ENCODE peak calls at places on chromosomes 1 and 21, in ten cellular contexts. O is breast epithelium, H is IMR-90, Q is gastrocnemius medialis, D is spleen, C is endothelial cell of umbilical vein, V is A549, F is body of pancreas, Z is uterus, P is heart left ventricle. G is an unnamed sample.

GRCh38 chr1:164635784-164636729 is 77.1 kb downstream of the PBX1 start:
- DNase-seq in F (peak; percentile 79), H (no peak), P (no peak), Z (peak; percentile 53), O (no peak), V (peak; percentile 45), C (no peak), Q (peak; percentile 55), D (no peak), G (peak; percentile 41)

GRCh38 chr1:243475966-243476365 is 220.1 kb downstream of the SDCCAG8 start:
- DNase-seq in Z (no peak), P (no peak), D (no peak), F (no peak), C (no peak), Q (no peak), H (peak; percentile 64), O (no peak), V (peak; percentile 19), G (no peak)

GRCh38 chr1:196464545-196464944 is 143.7 kb downstream of the KCNT2 start:
- DNase-seq in O (no peak), C (peak; percentile 55), P (no peak), V (no peak), D (no peak), H (peak; percentile 31), Q (no peak), F (no peak), Z (no peak), G (no peak)

GRCh38 chr1:44292641-44293040 is 62.4 kb downstream of the ERI3 start:
- DNase-seq in C (no peak), O (no peak), D (no peak), Q (no peak), P (no peak), F (no peak), Z (no peak), H (no peak), V (no peak), G (no peak)

GRCh38 chr1:173383341-173383740 is 93.8 kb upstream of the PRDX6 start:
- DNase-seq in O (no peak), F (no peak), C (no peak), D (no peak), Q (no peak), Z (no peak), P (no peak), H (peak; percentile 35), V (no peak), G (no peak)

GRCh38 chr21:29194342-29194741 is 63.9 kb downstream of the MAP3K7CL start:
- DNase-seq in Z (no peak), P (no peak), Q (no peak), F (no peak), O (no peak), C (no peak), V (no peak), D (no peak), H (no peak), G (no peak)

GRCh38 chr1:17610085-17610484 is 70.6 kb downstream of the ARHGEF10L start:
- DNase-seq in V (no peak), D (no peak), Q (no peak), C (no peak), P (no peak), O (no peak), H (no peak), Z (no peak), F (no peak), G (no peak)

GRCh38 chr1:53069663-53070327 is 7.8 kb downstream of the PODN start:
- DNase-seq in P (peak; percentile 22), F (peak; percentile 7), D (no peak), Q (no peak), O (no peak), Z (peak; percentile 12), C (no peak), H (no peak), V (no peak), G (no peak)

GRCh38 chr21:45080639-45081414 is 6.4 kb downstream of the ADARB1 start:
- DNase-seq in V (no peak), H (peak; percentile 66), O (no peak), C (no peak), P (no peak), D (no peak), F (no peak), Q (no peak), Z (peak; percentile 77), G (no peak)

GRCh38 chr21:45084881-45085536 is 10.6 kb downstream of the ADARB1 start:
- DNase-seq in Z (no peak), C (no peak), F (no peak), D (no peak), O (no peak), Q (no peak), P (no peak), V (no peak), H (no peak), G (no peak)

GRCh38 chr21:45084121-45084520 is 9.7 kb downstream of the ADARB1 start:
- DNase-seq in H (no peak), D (no peak), C (no peak), Z (no peak), P (no peak), O (no peak), F (no peak), V (no peak), Q (no peak), G (no peak)

GRCh38 chr21:45081636-45082035 is 7.3 kb downstream of the ADARB1 start:
- DNase-seq in O (no peak), P (no peak), F (no peak), H (no peak), C (no peak), Q (no peak), V (no peak), D (no peak), Z (no peak), G (no peak)

GRCh38 chr21:45082715-45083114 is 8.3 kb downstream of the ADARB1 start:
- DNase-seq in P (no peak), V (no peak), O (no peak), Q (no peak), D (no peak), C (no peak), F (no peak), H (no peak), Z (no peak), G (no peak)
- H3K4me1 ChIP-seq in P (peaks cover 9% of the 10 kb centered on the region), V (peaks cover 4% of the 10 kb centered on the region), O (no peaks in the 10 kb centered on the region), Q (peaks cover 12% of the 10 kb centered on the region), D (peaks cover 70% of the 10 kb centered on the region), C (peaks cover 24% of the 10 kb centered on the region), F (no peaks in the 10 kb centered on the region), H (peaks cover 37% of the 10 kb centered on the region), Z (no peaks in the 10 kb centered on the region), G (no peaks in the 10 kb centered on the region)

GRCh38 chr1:3650248-3651010 is 526 bp upstream of the WRAP73 start:
- DNase-seq in D (peak; percentile 81), F (no peak), V (no peak), Q (no peak), Z (no peak), H (no peak), C (no peak), O (no peak), P (peak; percentile 25), G (no peak)

GRCh38 chr1:3651011-3651938 is 1.0 kb upstream of the TP73 start:
- DNase-seq in H (no peak), F (no peak), P (peak; percentile 23), C (no peak), V (peak; percentile 19), Q (no peak), D (peak; percentile 80), Z (no peak), O (no peak), G (no peak)

GRCh38 chr1:3651939-3652537 is at the start of gene TP73:
- DNase-seq in Q (no peak), F (no peak), V (no peak), C (no peak), H (no peak), D (peak; percentile 82), P (peak; percentile 28), O (no peak), Z (no peak), G (no peak)

GRCh38 chr1:3646596-3646995 is 3.3 kb downstream of the WRAP73 start:
- DNase-seq in C (no peak), F (no peak), D (peak; percentile 39), O (peak; percentile 28), Z (no peak), Q (no peak), H (no peak), P (no peak), V (no peak), G (no peak)

DNA sequence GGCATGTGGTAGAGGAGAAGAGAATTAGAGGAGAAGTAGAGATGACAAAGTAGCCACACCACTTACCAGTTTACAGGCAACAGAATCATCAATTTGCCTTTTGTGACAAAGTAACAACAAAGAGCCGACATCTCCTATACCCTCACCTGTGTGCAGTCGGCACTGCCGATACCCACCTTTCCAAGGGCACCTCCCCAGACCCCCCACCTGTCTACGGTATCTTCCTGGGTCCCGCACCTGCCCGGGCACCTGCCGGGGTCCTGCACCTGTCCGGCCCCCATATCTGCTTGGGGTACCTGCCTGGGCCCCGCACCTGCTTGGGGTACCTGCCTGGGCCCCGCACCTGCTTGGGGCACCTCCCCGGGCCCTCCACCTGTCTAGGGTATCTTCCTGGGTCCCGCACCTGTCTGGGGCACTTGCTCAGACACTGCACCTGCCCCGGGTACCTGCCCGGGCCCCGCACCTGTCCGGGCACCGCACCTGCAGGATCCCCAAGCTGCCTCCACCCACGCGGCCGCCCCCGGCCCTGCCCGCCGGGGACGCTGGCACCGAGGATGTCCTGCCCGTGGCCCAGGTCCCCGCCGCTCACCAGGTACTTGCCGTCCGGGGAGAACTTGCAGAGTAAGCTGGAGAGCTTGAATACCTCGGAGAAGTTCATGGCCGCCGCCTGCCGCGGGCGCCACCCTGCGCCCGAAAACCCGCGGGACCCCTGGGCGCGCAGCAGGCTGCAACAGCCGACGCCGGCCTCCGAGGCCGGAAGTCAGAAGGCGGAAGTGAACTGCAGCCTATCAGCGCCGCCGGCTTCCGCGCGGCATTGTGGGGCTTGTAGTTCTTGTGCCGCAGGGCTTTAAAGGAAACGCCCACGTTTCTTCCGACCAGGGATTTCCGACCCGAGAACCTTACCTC is at the start of gene WRAP73:
- DNase-seq in Z (peak; percentile 87), H (peak; percentile 89), F (peak; percentile 88), P (peak; percentile 93), Q (peak; percentile 77), V (peak; percentile 86), C (peak; percentile 91), D (peak; percentile 95), O (peak; percentile 80), G (peak; percentile 95)
- TF ChIP-seq POLR2A in Z (peak; percentile 70), H (peak; percentile 45), F (peak; percentile 81), P (peak; percentile 85), Q (peak; percentile 76), V (peak; percentile 69), C (peak; percentile 81), D (no peak), O (peak; percentile 22), G (peak; percentile 56)

GRCh38 chr1:85502171-85502570 is 37.2 kb upstream of the DDAH1 start:
- DNase-seq in C (no peak), D (no peak), H (peak; percentile 86), Z (no peak), F (no peak), V (no peak), P (no peak), O (no peak), Q (no peak), G (no peak)

GRCh38 chr1:85496881-85497582 is 32.1 kb upstream of the DDAH1 start:
- DNase-seq in Q (no peak), V (no peak), H (peak; percentile 39), P (no peak), D (no peak), F (no peak), Z (no peak), C (no peak), O (no peak), G (no peak)

GRCh38 chr1:85504417-85504816 is 39.5 kb upstream of the DDAH1 start:
- DNase-seq in D (no peak), V (no peak), Z (no peak), H (peak; percentile 49), O (no peak), P (no peak), F (no peak), C (no peak), Q (no peak), G (no peak)

GRCh38 chr1:85501355-85501898 is 36.5 kb upstream of the DDAH1 start:
- DNase-seq in Q (no peak), D (no peak), V (no peak), Z (no peak), O (no peak), P (no peak), C (no peak), H (no peak), F (no peak), G (no peak)

GRCh38 chr1:85502625-85503083 is 37.7 kb upstream of the DDAH1 start:
- DNase-seq in D (no peak), Q (peak; percentile 9), F (peak; percentile 74), H (peak; percentile 85), Z (peak; percentile 37), V (peak; percentile 65), P (peak; percentile 38), O (no peak), C (peak; percentile 87), G (peak; percentile 89)
- H3K4me3 ChIP-seq in D (no peak overlapping the region), Q (no peak overlapping the region), F (no peak overlapping the region), H (no peak overlapping the region), Z (no peak overlapping the region), V (no peak overlapping the region), P (no peak overlapping the region), O (no peak overlapping the region), C (no peak overlapping the region), G (no peak overlapping the region)

GRCh38 chr1:199847021-199847420 is 180.5 kb upstream of the NR5A2 start:
- DNase-seq in D (no peak), C (no peak), F (no peak), O (no peak), Z (no peak), Q (no peak), H (no peak), V (no peak), P (no peak), G (no peak)
- H3K4me1 ChIP-seq in D (no peaks in the 10 kb centered on the region), C (peaks cover 7% of the 10 kb centered on the region), F (no peaks in the 10 kb centered on the region), O (no peaks in the 10 kb centered on the region), Z (no peaks in the 10 kb centered on the region), Q (no peaks in the 10 kb centered on the region), H (no peaks in the 10 kb centered on the region), V (peaks cover 26% of the 10 kb centered on the region), P (no peaks in the 10 kb centered on the region), G (no peaks in the 10 kb centered on the region)

G was measured in testis.